ENCODE peak calls at places on chromosomes 16 and 17, in four cellular contexts. V, X, E and S are unnamed samples.
A peak's percentile ranks its signal among the peaks of the same experiment; 100 is the strongest.

GRCh38 chr17:38724337-38724988 is 5.7 kb upstream of the CISD3 start:
- DNase-seq in V (peak; percentile 72), X (peak; percentile 77), E (no peak), S (no peak)

GRCh38 chr17:38507921-38508569 is 79.8 kb downstream of the ARHGAP23 start:
- DNase-seq in V (no peak), X (no peak), E (no peak), S (no peak)

GRCh38 chr16:21167360-21167759 is 8.9 kb downstream of the LDAF1 start:
- DNase-seq in V (no peak), X (no peak), E (no peak), S (no peak)

GRCh38 chr17:60524463-60525346 is 1.3 kb downstream of the APPBP2 start:
- DNase-seq in V (no peak), X (no peak), E (no peak), S (no peak)

GRCh38 chr17:75639771-75640555 is 6.7 kb downstream of the SMIM5 start:
- DNase-seq in V (peak; percentile 80), X (peak; percentile 83), E (peak; percentile 73), S (no peak)

GRCh38 chr16:58417035-58417434 is 24.8 kb downstream of the GINS3 start:
- DNase-seq in V (no peak), X (no peak), E (no peak), S (no peak)

GRCh38 chr17:64091116-64091515 is 38.8 kb downstream of the ERN1 start:
- DNase-seq in V (no peak), X (no peak), E (no peak), S (no peak)

GRCh38 chr17:39071573-39071972 is 79.9 kb downstream of the PLXDC1 start:
- DNase-seq in V (no peak), X (no peak), E (no peak), S (no peak)

GRCh38 chr16:81220369-81220768 is 18.1 kb upstream of the BCO1 start:
- DNase-seq in V (no peak), X (no peak), E (no peak), S (no peak)

DNA sequence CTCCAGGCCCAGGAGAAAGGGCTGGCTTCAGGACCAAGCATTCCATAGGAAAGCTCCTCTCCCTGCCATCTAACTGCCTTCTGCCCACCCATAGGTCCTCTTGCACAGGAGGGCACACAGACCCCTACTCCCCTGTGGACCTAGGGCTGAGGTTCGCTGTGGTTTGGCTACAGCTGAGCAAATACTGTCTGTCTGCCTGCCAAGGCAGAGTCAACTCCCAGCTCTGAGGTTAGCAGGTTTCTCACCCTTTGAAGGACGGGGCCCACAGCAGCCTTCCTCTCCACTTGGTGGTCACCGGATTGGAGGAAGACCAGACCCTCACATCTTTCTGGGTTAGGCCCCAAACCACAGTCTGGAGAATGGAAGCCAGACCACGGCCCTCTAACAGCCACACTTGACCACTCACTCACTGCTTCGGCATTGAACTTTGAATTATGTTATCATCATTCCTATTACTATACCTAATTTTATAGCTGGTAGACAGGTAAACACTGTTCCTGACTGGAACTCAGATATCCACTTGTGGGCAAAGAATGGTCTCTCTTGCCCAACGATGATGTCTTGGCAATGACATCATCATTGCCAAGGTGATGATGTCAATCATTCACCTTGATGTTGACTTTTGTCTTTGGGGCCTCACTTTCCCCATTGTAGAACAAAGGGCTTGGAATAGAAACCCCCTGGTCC is 14.2 kb downstream of the CBX4 start:
- DNase-seq in V (no peak), X (no peak), E (no peak), S (no peak)
- TF ChIP-seq CTCF in V (no peak), X (no peak), E (no peak), S (no peak)

GRCh38 chr17:58960068-58960467 is 146.6 kb downstream of the TRIM37 start:
- DNase-seq in V (no peak), X (no peak), E (no peak), S (no peak)
- TF ChIP-seq CTCF in V (no peak), X (no peak), E (peak; percentile 18), S (no peak)

DNA sequence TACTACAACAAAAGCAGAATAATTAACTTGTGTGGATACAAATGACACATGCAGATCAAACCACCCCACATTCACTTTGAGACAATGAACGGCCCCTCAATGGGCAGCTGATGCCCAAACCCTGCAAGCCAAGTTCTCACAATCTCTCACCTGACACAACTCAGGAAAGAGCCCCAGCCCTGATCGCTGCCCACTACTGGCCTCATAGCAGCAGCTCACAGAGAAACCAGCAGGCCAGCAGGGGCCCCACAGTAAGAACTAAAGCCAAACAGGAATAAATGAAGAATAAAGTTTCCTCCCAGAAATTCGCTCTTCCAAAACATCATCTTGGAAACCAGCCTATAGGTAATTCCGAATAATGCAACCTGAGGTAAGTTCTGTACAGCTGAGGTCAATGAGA is 7.7 kb downstream of the AKTIP start:
- DNase-seq in V (no peak), X (no peak), E (no peak), S (no peak)
- TF ChIP-seq CTCF in V (no peak), X (no peak), E (no peak), S (no peak)

GRCh38 chr17:67559381-67559966 is 158.3 kb upstream of the NOL11 start:
- DNase-seq in V (no peak), X (no peak), E (no peak), S (no peak)
- TF ChIP-seq CTCF in V (peak; percentile 18), X (no peak), E (peak; percentile 26), S (no peak)